ENCODE peak calls at places on chromosomes 4 and X, in seven cellular contexts. P is stomach, C is MV-4-11, V is tibial nerve, I is choroid plexus epithelial cell, K is left colon, U is progenitor cell of endocrine pancreas. M is an unnamed sample.

GRCh38 chrX:64894454-64895038 is 81.7 kb downstream of the ZC4H2 start:
- DNase-seq in P (peak), C (no peak), V (no peak), I (peak), K (no peak), U (peak), M (no peak)

GRCh38 chr4:101818362-101818761 is 27.8 kb downstream of the BANK1 start:
- DNase-seq in P (no peak), C (peak), V (no peak), I (peak), K (no peak), U (no peak), M (no peak)

GRCh38 chrX:30888526-30889146 is 418 bp downstream of the TAB3 start:
- DNase-seq in P (no peak), C (no peak), V (no peak), I (peak), K (peak), U (no peak), M (no peak)

GRCh38 chr4:36414248-36414647 is 132.8 kb downstream of the DTHD1 start:
- DNase-seq in P (no peak), C (no peak), V (no peak), I (no peak), K (no peak), U (no peak), M (no peak)

GRCh38 chr4:22686156-22686555 is 6.6 kb upstream of the GBA3 start:
- DNase-seq in P (no peak), C (no peak), V (no peak), I (peak), K (no peak), U (no peak), M (no peak)

GRCh38 chr4:6962211-6963041 is 52.8 kb downstream of the TBC1D14 start:
- DNase-seq in P (peak), C (no peak), V (no peak), I (no peak), K (no peak), U (no peak), M (no peak)

GRCh38 chr4:28462766-28463165 is 1602.1 kb downstream of the STIM2 start:
- DNase-seq in P (no peak), C (no peak), V (no peak), I (no peak), K (no peak), U (no peak), M (no peak)

GRCh38 chr4:15598644-15599043 is 56.5 kb downstream of the FBXL5 start:
- DNase-seq in P (no peak), C (no peak), V (no peak), I (peak), K (no peak), U (no peak), M (no peak)

GRCh38 chr4:67437974-67438713 is 107.2 kb downstream of the CENPC start:
- DNase-seq in P (no peak), C (peak), V (no peak), I (peak), K (no peak), U (no peak), M (no peak)

M was measured in mucosa of descending colon.